ENCODE peak calls at places on chromosomes 4 and X, in seven cellular contexts. H is HCT116, P is K562, F is GM12878, B is HepG2, N is SK-N-SH, I is H1. R is an unnamed sample.

GRCh38 chrX:73127700-73128241 is 48.5 kb upstream of the PABPC1L2A start:
- DNase-seq in H (no peak), P (no peak), F (no peak), B (no peak), N (no peak), I (peak), R (peak)

GRCh38 chrX:54492340-54492739 is 3.7 kb downstream of the FGD1 start:
- DNase-seq in H (no peak), P (no peak), F (no peak), B (no peak), N (no peak), I (no peak), R (no peak)

GRCh38 chr4:6451309-6451708 is 21.1 kb downstream of the PPP2R2C start:
- DNase-seq in H (no peak), P (no peak), F (no peak), B (no peak), N (no peak), I (no peak), R (no peak)

GRCh38 chrX:108736509-108737479 is at the start of gene IRS4:
- DNase-seq in H (no peak), P (no peak), F (no peak), B (peak), N (peak), I (peak), R (peak)

GRCh38 chr4:71941001-71941400 is 90.8 kb upstream of the NPFFR2 start:
- DNase-seq in H (peak), P (peak), F (no peak), B (peak), N (peak), I (peak), R (no peak)

GRCh38 chr4:38177035-38177791 is 217.0 kb downstream of the PTTG2 start:
- DNase-seq in H (no peak), P (no peak), F (no peak), B (no peak), N (no peak), I (no peak), R (no peak)

GRCh38 chr4:182143086-182143821 is 99.9 kb upstream of the TENM3 start:
- DNase-seq in H (no peak), P (no peak), F (no peak), B (no peak), N (no peak), I (no peak), R (no peak)

GRCh38 chr4:114078636-114079035 is 99.2 kb upstream of the ARSJ start:
- DNase-seq in H (no peak), P (no peak), F (no peak), B (no peak), N (no peak), I (no peak), R (no peak)

GRCh38 chr4:136203199-136203598 is 1329.1 kb downstream of the PCDH18 start:
- DNase-seq in H (no peak), P (no peak), F (no peak), B (no peak), N (no peak), I (peak), R (no peak)

GRCh38 chr4:121220698-121221097 is 56.6 kb upstream of the TNIP3 start:
- DNase-seq in H (no peak), P (no peak), F (no peak), B (no peak), N (no peak), I (no peak), R (no peak)

GRCh38 chrX:12693754-12694153 is 97.5 kb upstream of the PRPS2 start:
- DNase-seq in H (no peak), P (no peak), F (no peak), B (no peak), N (no peak), I (no peak), R (no peak)

GRCh38 chr4:46354863-46355262 is 35.1 kb downstream of the GABRA2 start:
- DNase-seq in H (no peak), P (no peak), F (no peak), B (no peak), N (no peak), I (no peak), R (no peak)

GRCh38 chrX:24643116-24643515 is 4.0 kb downstream of the PCYT1B start:
- DNase-seq in H (no peak), P (peak), F (no peak), B (no peak), N (no peak), I (no peak), R (no peak)

GRCh38 chr4:56990109-56990508 is 11.4 kb downstream of the POLR2B start:
- DNase-seq in H (no peak), P (no peak), F (no peak), B (no peak), N (no peak), I (no peak), R (no peak)

GRCh38 chr4:120926358-120927025 is 4.0 kb upstream of the PRDM5 start:
- DNase-seq in H (no peak), P (no peak), F (no peak), B (no peak), N (no peak), I (no peak), R (no peak)

GRCh38 chr4:27234306-27234899 is 373.8 kb downstream of the STIM2 start:
- DNase-seq in H (no peak), P (no peak), F (no peak), B (no peak), N (no peak), I (no peak), R (no peak)

GRCh38 chrX:153670748-153671588 is 2.6 kb downstream of the PNCK start:
- DNase-seq in H (no peak), P (no peak), F (no peak), B (no peak), N (no peak), I (no peak), R (no peak)

GRCh38 chr4:74546020-74546419 is 101.1 kb downstream of the AREG start:
- DNase-seq in H (no peak), P (no peak), F (no peak), B (no peak), N (no peak), I (no peak), R (no peak)

GRCh38 chrX:115214151-115214550 is 19.7 kb downstream of the LRCH2 start:
- DNase-seq in H (no peak), P (no peak), F (no peak), B (no peak), N (no peak), I (no peak), R (no peak)

GRCh38 chr4:67036791-67037190 is 508.5 kb downstream of the CENPC start:
- DNase-seq in H (no peak), P (no peak), F (no peak), B (no peak), N (no peak), I (no peak), R (no peak)

GRCh38 chr4:76655566-76656479 is 220.8 kb downstream of the SHROOM3 start:
- DNase-seq in H (no peak), P (no peak), F (no peak), B (no peak), N (no peak), I (no peak), R (no peak)
- TF ChIP-seq JUND in H (no peak), P (no peak), F (no peak), B (no peak), N (no peak), I (no peak), R (no peak)

GRCh38 chrX:45740291-45740690 is 539.6 kb upstream of the DIPK2B start:
- DNase-seq in H (no peak), P (no peak), F (no peak), B (no peak), N (no peak), I (no peak), R (no peak)
- TF ChIP-seq JUND in H (no peak), P (no peak), F (no peak), B (no peak), N (no peak), I (no peak), R (no peak)

GRCh38 chr4:189414021-189414420 is 526.7 kb upstream of the FRG1 start:
- DNase-seq in H (no peak), P (no peak), F (no peak), B (no peak), N (no peak), I (no peak), R (no peak)
- TF ChIP-seq JUND in H (no peak), P (no peak), F (no peak), B (no peak), N (no peak), I (no peak), R (no peak)

DNA sequence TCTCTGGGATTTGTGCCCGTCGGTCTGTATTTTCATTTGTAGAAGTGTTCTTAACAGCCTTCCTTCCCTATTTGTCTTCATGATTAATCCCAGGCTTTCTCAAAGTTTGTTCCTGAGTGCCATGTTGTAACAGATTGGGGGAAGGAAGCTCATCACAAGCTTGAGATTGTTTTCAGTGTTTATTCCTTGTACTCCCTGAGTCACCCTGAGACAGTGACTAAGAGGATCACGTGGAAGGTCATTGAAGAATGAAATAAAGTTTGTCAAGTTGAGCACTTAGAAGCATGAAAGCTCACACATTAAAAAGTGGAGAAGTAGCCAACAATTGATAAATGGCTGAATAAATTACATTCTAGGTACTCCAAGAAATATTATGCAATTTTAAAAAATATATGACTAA is 153.5 kb upstream of the FAM241A start:
- DNase-seq in H (peak), P (no peak), F (peak), B (no peak), N (no peak), I (no peak), R (no peak)
- TF ChIP-seq JUND in H (peak), P (no peak), F (no peak), B (no peak), N (no peak), I (no peak), R (no peak)

DNA sequence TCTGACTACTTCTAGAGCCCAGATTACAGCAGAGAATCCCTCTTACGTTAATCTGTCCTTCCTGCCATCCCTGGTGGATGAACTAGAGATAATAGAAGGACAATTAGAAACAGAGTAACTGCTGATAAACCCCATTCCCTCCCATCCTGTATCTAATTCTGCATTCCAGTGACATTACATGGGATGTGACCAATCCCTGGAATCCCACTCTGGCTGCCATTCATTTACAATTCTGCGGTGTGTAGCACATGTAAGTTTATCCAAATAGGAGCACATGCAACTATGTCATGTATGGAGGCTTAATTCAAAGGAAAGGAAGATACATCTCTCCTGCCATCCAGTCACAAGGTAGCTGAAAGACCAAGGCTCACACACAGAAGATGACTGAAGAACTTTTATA is 339.5 kb downstream of the GPAT3 start:
- DNase-seq in H (no peak), P (no peak), F (no peak), B (no peak), N (no peak), I (no peak), R (no peak)
- TF ChIP-seq JUND in H (no peak), P (no peak), F (no peak), B (no peak), N (no peak), I (no peak), R (no peak)

GRCh38 chr4:156377036-156377700 is 423.5 kb upstream of the CTSO start:
- DNase-seq in H (no peak), P (no peak), F (no peak), B (no peak), N (no peak), I (no peak), R (no peak)
- TF ChIP-seq JUND in H (no peak), P (no peak), F (no peak), B (no peak), N (no peak), I (no peak), R (no peak)

GRCh38 chr4:1207603-1208265 is 35.4 kb upstream of the SPON2 start:
- DNase-seq in H (no peak), P (no peak), F (no peak), B (no peak), N (peak), I (no peak), R (no peak)
- TF ChIP-seq JUND in H (no peak), P (no peak), F (no peak), B (no peak), N (no peak), I (no peak), R (no peak)